ENCODE peak calls at places on chromosome 15, in four cellular contexts. U is left lung, V is fibroblast of lung, P is lower lobe of right lung. Z is an unnamed sample.

GRCh38 chr15:28098766-28099554 is at the start of gene OCA2:
- DNase-seq in V (peak; percentile 50), P (peak; percentile 79), U (peak; percentile 89), Z (peak; percentile 90)

GRCh38 chr15:81282911-81283310 is 41.0 kb downstream of the STARD5 start:
- DNase-seq in P (no peak), V (no peak), U (no peak), Z (no peak)

GRCh38 chr15:38563723-38564519 is 693 bp downstream of the RASGRP1 start:
- DNase-seq in P (peak; percentile 83), U (peak; percentile 95), V (peak; percentile 37), Z (peak; percentile 85)

GRCh38 chr15:45231864-45232562 is 20.0 kb upstream of the SLC28A2 start:
- DNase-seq in U (no peak), P (no peak), V (no peak), Z (no peak)

GRCh38 chr15:70480196-70480856 is 283.0 kb downstream of the UACA start:
- DNase-seq in U (no peak), P (no peak), V (no peak), Z (no peak)

GRCh38 chr15:51244366-51244977 is 93.9 kb downstream of the CYP19A1 start:
- DNase-seq in U (no peak), P (no peak), V (no peak), Z (no peak)

GRCh38 chr15:70504305-70504951 is 258.9 kb downstream of the UACA start:
- DNase-seq in V (peak; percentile 68), P (peak; percentile 69), U (peak; percentile 88), Z (peak; percentile 75)

GRCh38 chr15:39156166-39156565 is 424.7 kb upstream of the THBS1 start:
- DNase-seq in P (no peak), U (no peak), V (no peak), Z (no peak)

GRCh38 chr15:55791576-55792400 is 48.8 kb upstream of the PRTG start:
- DNase-seq in P (peak; percentile 72), V (peak; percentile 94), U (no peak), Z (no peak)

GRCh38 chr15:46502668-46503067 is 867.8 kb downstream of the SQOR start:
- DNase-seq in P (no peak), V (no peak), U (no peak), Z (no peak)
- TF ChIP-seq CTCF in P (no peak), V (peak; percentile 2), U (no peak), Z (no peak)

DNA sequence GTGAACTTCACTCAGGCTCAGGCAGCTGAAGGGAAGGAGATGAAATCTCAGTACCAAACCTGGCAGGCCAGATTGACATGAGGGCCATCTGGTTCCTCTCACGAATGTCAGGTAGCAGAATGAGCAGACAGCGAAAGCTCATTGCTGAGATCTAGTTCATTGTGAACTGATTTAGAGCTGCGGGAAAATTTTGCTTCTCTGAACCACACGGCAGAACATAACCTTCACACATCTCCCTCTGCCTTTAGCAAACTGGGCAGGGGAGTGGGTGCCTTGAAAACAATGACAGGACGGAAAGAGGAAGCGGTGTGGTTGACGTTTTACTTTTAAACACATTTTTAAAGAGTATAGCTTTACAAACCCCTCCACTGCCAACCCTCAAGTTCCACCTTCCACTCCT is 26.2 kb upstream of the GOLGA8B start:
- DNase-seq in V (no peak), P (no peak), U (no peak), Z (no peak)
- H3K4me3 ChIP-seq in V (no peak overlapping the region), P (no peak overlapping the region), U (no peak overlapping the region), Z (no peak overlapping the region)

DNA sequence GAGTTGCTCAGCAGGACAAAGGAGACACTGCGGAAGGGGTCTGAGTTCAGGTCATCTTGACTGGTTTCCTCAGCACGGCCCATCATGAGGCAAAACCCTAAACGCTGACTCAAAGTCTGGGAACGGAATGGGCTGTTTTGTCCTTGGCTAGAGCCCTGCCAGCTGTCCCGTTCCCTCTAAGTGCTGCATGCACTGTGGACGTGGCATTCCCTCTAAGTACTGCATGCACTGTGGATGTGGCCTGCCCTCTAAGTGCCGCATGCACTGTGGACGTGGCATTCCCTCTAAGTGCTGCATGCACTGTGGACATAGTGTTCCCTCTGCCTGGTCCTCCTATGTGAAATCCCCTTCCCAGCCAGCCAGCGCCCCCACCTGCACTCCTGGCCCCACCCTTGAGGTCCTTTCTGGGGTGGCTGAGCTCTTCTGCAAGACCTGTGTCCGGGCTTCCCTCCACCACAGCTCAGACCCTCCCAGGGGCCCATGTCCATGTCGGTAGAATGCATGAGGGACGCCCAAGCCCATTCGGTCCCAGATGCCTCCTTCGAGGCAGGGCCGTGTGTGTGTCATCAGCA is 36.7 kb downstream of the TM2D3 start:
- DNase-seq in P (no peak), U (peak; percentile 79), V (no peak), Z (peak; percentile 34)
- H3K27ac ChIP-seq in P (no peak overlapping the region), U (no peak overlapping the region), V (no peak overlapping the region), Z (no peak overlapping the region)

GRCh38 chr15:48330855-48331795 is at the start of gene DUT:
- DNase-seq in V (peak; percentile 81), U (peak; percentile 96), P (peak; percentile 90), Z (peak; percentile 92)
- TF ChIP-seq CTCF in V (peak; percentile 6), U (no peak), P (peak; percentile 7), Z (no peak)

DNA sequence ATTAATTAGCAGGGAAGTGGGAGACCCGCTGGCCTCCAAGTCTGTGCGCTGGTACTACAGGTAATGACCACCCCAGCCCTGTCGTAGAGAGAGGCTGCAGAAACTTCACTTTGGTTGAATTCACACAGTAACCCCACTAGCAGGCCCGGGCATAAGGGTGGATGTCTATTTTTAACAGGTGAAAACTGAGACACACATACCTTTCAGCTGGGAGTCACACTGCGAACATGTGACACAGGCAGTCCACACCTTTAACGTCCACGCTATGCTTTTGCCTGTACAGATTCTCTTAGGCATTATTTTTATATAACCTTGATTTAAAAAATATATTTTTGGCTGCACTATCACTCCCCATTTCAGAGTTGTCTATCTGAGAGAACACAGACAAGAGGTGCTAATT is 3.9 kb downstream of the LRRK1 start:
- DNase-seq in U (no peak), V (no peak), P (no peak), Z (no peak)
- H3K4me3 ChIP-seq in U (no peak overlapping the region), V (no peak overlapping the region), P (no peak overlapping the region), Z (no peak overlapping the region)

Z was measured in testis.